ENCODE peak calls at places on chromosomes 13 and 19, in seven cellular contexts. One of them, this sample, is unnamed.

GRCh38 chr13:21395953-21396352 is 63.1 kb downstream of the ZDHHC20 start:
- DNase-seq in body of pancreas: no peak
- DNase-seq in thyroid gland: no peak
- DNase-seq in ovary: no peak
- DNase-seq in lower leg skin: no peak
- DNase-seq in H54: no peak
- DNase-seq in H1: no peak
- DNase-seq in this sample: no peak

GRCh38 chr19:51593138-51593890 is 22.2 kb downstream of the ZNF175 start:
- DNase-seq in H1: no peak
- DNase-seq in lower leg skin: no peak
- DNase-seq in ovary: no peak
- DNase-seq in body of pancreas: no peak
- DNase-seq in thyroid gland: no peak
- DNase-seq in H54: no peak
- DNase-seq in this sample: no peak

GRCh38 chr19:55676384-55676783 is 1.4 kb downstream of the EPN1 start:
- DNase-seq in ovary: no peak
- DNase-seq in body of pancreas: peak
- DNase-seq in lower leg skin: no peak
- DNase-seq in H54: no peak
- DNase-seq in thyroid gland: no peak
- DNase-seq in H1: no peak
- DNase-seq in this sample: peak

GRCh38 chr13:80630685-80631121 is 289.8 kb upstream of the SPRY2 start:
- DNase-seq in lower leg skin: no peak
- DNase-seq in body of pancreas: no peak
- DNase-seq in thyroid gland: no peak
- DNase-seq in H54: no peak
- DNase-seq in ovary: no peak
- DNase-seq in H1: no peak
- DNase-seq in this sample: no peak

GRCh38 chr13:114166381-114167131 is 12.5 kb upstream of the CFAP97D2 start:
- DNase-seq in H1: no peak
- DNase-seq in thyroid gland: no peak
- DNase-seq in ovary: no peak
- DNase-seq in H54: no peak
- DNase-seq in lower leg skin: no peak
- DNase-seq in body of pancreas: no peak
- DNase-seq in this sample: no peak

GRCh38 chr13:99617474-99618255 is 116.4 kb downstream of the TM9SF2 start:
- DNase-seq in ovary: peak
- DNase-seq in H1: no peak
- DNase-seq in H54: peak
- DNase-seq in thyroid gland: no peak
- DNase-seq in body of pancreas: no peak
- DNase-seq in lower leg skin: no peak
- DNase-seq in this sample: peak

GRCh38 chr13:95801825-95802224 is 124.9 kb downstream of the DNAJC3 start:
- DNase-seq in H1: no peak
- DNase-seq in lower leg skin: no peak
- DNase-seq in body of pancreas: no peak
- DNase-seq in H54: no peak
- DNase-seq in thyroid gland: no peak
- DNase-seq in ovary: no peak
- DNase-seq in this sample: no peak

GRCh38 chr13:44004881-44005280 is 125.2 kb downstream of the LACC1 start:
- DNase-seq in body of pancreas: no peak
- DNase-seq in ovary: no peak
- DNase-seq in lower leg skin: no peak
- DNase-seq in H1: no peak
- DNase-seq in thyroid gland: no peak
- DNase-seq in H54: peak
- DNase-seq in this sample: no peak

GRCh38 chr13:104137416-104137815 is 1071.2 kb upstream of the SLC10A2 start:
- DNase-seq in ovary: no peak
- DNase-seq in lower leg skin: no peak
- DNase-seq in body of pancreas: no peak
- DNase-seq in H54: no peak
- DNase-seq in thyroid gland: no peak
- DNase-seq in H1: no peak
- DNase-seq in this sample: no peak

GRCh38 chr13:104416973-104417372 is 1350.8 kb upstream of the SLC10A2 start:
- DNase-seq in lower leg skin: no peak
- DNase-seq in H1: no peak
- DNase-seq in thyroid gland: no peak
- DNase-seq in body of pancreas: no peak
- DNase-seq in ovary: no peak
- DNase-seq in H54: no peak
- DNase-seq in this sample: no peak

GRCh38 chr13:112234131-112234875 is 141.9 kb upstream of the SPACA7 start:
- DNase-seq in ovary: no peak
- DNase-seq in H1: no peak
- DNase-seq in thyroid gland: no peak
- DNase-seq in body of pancreas: no peak
- DNase-seq in H54: no peak
- DNase-seq in lower leg skin: peak
- DNase-seq in this sample: no peak

GRCh38 chr13:112506046-112506445 is 81.9 kb downstream of the TUBGCP3 start:
- DNase-seq in body of pancreas: no peak
- DNase-seq in ovary: no peak
- DNase-seq in H1: no peak
- DNase-seq in thyroid gland: no peak
- DNase-seq in H54: no peak
- DNase-seq in lower leg skin: no peak
- DNase-seq in this sample: no peak

GRCh38 chr19:33659835-33660234 is 38.1 kb downstream of the CHST8 start:
- DNase-seq in lower leg skin: peak
- DNase-seq in body of pancreas: no peak
- DNase-seq in thyroid gland: no peak
- DNase-seq in ovary: no peak
- DNase-seq in H1: no peak
- DNase-seq in H54: no peak
- DNase-seq in this sample: no peak

GRCh38 chr13:32528358-32528757 is 10.2 kb downstream of the N4BP2L2 start:
- DNase-seq in H54: no peak
- DNase-seq in ovary: no peak
- DNase-seq in body of pancreas: no peak
- DNase-seq in lower leg skin: no peak
- DNase-seq in thyroid gland: no peak
- DNase-seq in H1: no peak
- DNase-seq in this sample: peak

GRCh38 chr19:5960005-5961001 is 17.6 kb downstream of the RANBP3 start:
- DNase-seq in lower leg skin: no peak
- DNase-seq in thyroid gland: peak
- DNase-seq in ovary: no peak
- DNase-seq in H1: no peak
- DNase-seq in H54: no peak
- DNase-seq in body of pancreas: peak
- DNase-seq in this sample: no peak

GRCh38 chr19:54325194-54325621 is 12.2 kb upstream of the LILRA5 start:
- DNase-seq in ovary: no peak
- DNase-seq in lower leg skin: peak
- DNase-seq in H1: no peak
- DNase-seq in H54: peak
- DNase-seq in body of pancreas: peak
- DNase-seq in thyroid gland: no peak
- DNase-seq in this sample: peak

GRCh38 chr19:797528-798414 is 519 bp downstream of the PTBP1 start:
- DNase-seq in lower leg skin: peak
- DNase-seq in H54: peak
- DNase-seq in H1: no peak
- DNase-seq in thyroid gland: peak
- DNase-seq in body of pancreas: peak
- DNase-seq in ovary: peak
- DNase-seq in this sample: peak
- TF ChIP-seq POLR2A in lower leg skin: no peak
- TF ChIP-seq POLR2A in H54: peak
- TF ChIP-seq POLR2A in H1: peak
- TF ChIP-seq POLR2A in thyroid gland: no peak
- TF ChIP-seq POLR2A in body of pancreas: peak
- TF ChIP-seq POLR2A in ovary: no peak
- TF ChIP-seq POLR2A in this sample: no peak

GRCh38 chr19:2507109-2507508 is 31.2 kb downstream of the GADD45B start:
- DNase-seq in thyroid gland: no peak
- DNase-seq in ovary: no peak
- DNase-seq in H54: no peak
- DNase-seq in body of pancreas: peak
- DNase-seq in H1: no peak
- DNase-seq in lower leg skin: no peak
- DNase-seq in this sample: no peak
- TF ChIP-seq POLR2A in thyroid gland: no peak
- TF ChIP-seq POLR2A in ovary: no peak
- TF ChIP-seq POLR2A in H54: no peak
- TF ChIP-seq POLR2A in body of pancreas: peak
- TF ChIP-seq POLR2A in H1: no peak
- TF ChIP-seq POLR2A in lower leg skin: no peak
- TF ChIP-seq POLR2A in this sample: no peak

DNA sequence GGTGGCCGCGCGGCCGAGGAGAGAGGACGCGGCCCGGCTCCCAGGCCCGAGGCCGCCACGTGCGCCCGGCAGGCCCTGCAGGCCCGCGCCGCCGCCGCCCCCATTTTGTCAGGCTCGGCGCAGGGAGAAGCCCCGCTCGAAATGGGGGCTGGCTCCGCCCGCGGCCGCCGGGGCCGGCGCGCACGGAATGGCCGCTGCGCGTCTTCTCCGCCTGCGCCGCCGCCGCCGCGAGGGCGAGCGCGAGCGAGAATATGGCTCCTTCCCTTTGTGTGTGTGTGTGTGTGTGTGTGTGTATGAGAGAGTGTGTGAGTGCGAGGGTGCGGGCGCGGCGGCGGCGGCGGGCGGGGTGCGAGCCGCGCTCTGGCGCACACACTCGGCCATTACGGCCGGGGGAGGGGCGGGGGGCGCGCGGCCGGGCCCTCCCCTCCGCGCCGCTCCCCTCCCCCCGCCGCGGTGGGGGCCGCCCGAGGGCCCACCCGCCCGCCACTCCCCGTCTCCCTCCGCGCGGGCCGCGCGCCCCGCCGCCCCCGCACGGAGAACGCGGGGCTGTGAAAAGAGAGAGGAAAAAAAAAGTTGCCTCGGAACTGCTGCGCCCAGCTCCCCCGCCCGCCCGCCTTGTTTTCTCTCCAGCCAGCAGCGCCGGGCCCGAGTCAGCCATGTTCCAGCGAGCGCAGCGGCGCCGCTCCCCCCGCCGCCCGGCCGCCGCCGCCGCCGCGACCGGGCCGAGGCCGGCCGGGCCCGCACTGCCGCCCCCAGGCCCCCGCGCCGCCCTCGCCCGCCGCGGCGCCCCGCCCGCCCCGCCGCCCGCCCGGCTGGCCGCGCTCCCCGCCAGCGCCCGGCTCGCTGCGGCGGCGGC is 1.0 kb downstream of the HMGB1 start:
- DNase-seq in H54: no peak
- DNase-seq in body of pancreas: peak
- DNase-seq in ovary: peak
- DNase-seq in lower leg skin: peak
- DNase-seq in thyroid gland: peak
- DNase-seq in H1: no peak
- DNase-seq in this sample: peak
- TF ChIP-seq POLR2A in H54: peak
- TF ChIP-seq POLR2A in body of pancreas: peak
- TF ChIP-seq POLR2A in ovary: peak
- TF ChIP-seq POLR2A in lower leg skin: no peak
- TF ChIP-seq POLR2A in thyroid gland: no peak
- TF ChIP-seq POLR2A in H1: no peak
- TF ChIP-seq POLR2A in this sample: peak

DNA sequence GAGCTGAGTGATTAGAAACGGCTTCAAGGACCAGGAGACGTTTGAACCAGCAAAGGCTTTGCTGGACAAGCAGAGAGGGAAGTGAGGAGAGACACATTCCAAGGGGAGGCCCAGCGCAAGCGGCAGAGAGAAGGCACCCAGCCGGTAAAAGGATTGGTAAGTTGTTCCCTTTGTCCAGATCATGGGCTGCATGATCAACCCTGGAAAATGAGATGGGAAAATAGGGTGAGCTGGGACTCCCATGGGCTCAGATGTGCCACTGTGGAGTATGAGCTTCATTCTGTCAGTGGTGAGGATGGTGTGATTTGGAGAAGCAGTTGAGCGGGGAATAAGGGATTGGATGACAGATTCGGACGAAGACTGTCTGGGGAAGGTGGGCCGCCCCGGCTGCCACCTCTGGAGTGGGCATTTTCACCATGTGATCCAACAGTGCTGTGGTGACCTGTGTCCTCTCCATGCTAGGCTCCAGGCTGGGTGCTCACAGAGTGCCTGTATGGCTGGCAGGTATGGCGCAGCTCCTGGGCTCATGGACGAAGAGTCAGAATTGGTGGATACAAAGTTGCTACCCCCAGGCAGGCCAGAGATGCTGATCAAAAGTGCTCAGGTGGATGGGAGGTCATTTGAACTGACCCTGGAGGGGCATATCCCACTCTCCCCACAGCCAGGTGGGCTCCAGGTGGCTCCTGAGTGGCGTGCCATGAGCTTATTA is 111.2 kb upstream of the UQCRFS1 start:
- DNase-seq in thyroid gland: no peak
- DNase-seq in ovary: no peak
- DNase-seq in body of pancreas: no peak
- DNase-seq in lower leg skin: peak
- DNase-seq in H54: no peak
- DNase-seq in H1: no peak
- DNase-seq in this sample: no peak
- TF ChIP-seq POLR2A in thyroid gland: no peak
- TF ChIP-seq POLR2A in ovary: no peak
- TF ChIP-seq POLR2A in body of pancreas: no peak
- TF ChIP-seq POLR2A in lower leg skin: no peak
- TF ChIP-seq POLR2A in H54: no peak
- TF ChIP-seq POLR2A in H1: no peak
- TF ChIP-seq POLR2A in this sample: no peak

DNA sequence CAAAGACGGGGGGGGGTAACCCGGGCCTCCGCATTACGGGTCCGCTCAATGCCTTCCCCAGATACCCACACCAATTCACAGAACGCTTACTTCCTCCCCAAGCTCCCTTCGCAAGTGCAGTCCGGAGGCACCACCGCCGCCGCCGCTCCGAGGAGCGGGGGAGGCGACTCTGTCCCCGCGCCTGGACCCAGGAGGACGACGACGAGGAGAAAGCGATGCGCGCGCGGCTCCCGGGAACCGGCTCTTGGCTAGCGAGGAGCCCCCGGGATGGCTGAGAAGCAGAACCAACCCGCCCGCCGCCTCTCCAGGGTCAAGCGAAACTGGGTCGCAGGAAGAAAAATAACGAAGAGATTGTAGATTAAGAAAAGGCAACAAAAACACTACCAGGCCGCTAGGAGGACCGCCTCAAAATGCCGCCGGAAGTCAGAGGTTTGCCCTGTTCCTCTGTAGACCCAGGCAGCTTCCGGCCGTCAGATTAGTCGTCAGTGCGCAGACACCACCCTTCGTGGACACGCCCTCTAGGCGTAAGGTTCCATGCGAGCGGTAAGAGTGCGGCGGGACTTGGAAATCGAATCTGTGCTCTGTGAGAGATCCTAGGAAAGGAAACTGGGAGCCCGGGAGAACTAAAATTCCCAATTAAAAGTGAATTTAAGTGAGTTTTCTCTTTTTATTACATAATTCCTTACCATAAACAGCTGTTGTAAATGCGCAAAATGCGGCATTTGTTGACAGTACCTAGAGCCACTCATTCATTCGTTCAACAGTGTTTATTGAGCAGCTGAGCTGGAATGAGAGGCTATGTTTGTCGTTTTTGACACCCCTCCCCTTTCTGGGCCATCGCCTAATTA is at the start of gene ZC3H13:
- DNase-seq in body of pancreas: peak
- DNase-seq in H1: peak
- DNase-seq in H54: peak
- DNase-seq in ovary: peak
- DNase-seq in lower leg skin: peak
- DNase-seq in thyroid gland: peak
- DNase-seq in this sample: peak
- TF ChIP-seq POLR2A in body of pancreas: peak
- TF ChIP-seq POLR2A in H1: peak
- TF ChIP-seq POLR2A in H54: peak
- TF ChIP-seq POLR2A in ovary: peak
- TF ChIP-seq POLR2A in lower leg skin: no peak
- TF ChIP-seq POLR2A in thyroid gland: no peak
- TF ChIP-seq POLR2A in this sample: peak

This sample was measured in erythroblast.